ENCODE peak calls at places on chromosomes 12 and 14, in nine cellular contexts. M, W, E, V, K, Q, O, B and H are unnamed samples.

GRCh38 chr12:46661161-46661845 is 164.5 kb downstream of the SLC38A4 start:
- DNase-seq in K (no peak), O (peak), Q (peak), E (no peak), M (no peak), W (no peak), V (no peak), B (no peak), H (no peak)

GRCh38 chr12:19546027-19546426 is 106.7 kb downstream of the AEBP2 start:
- DNase-seq in E (no peak), Q (no peak), O (no peak), W (no peak), B (peak), M (no peak), K (no peak), V (no peak), H (no peak)

GRCh38 chr14:85058170-85058569 is 471.8 kb upstream of the FLRT2 start:
- DNase-seq in O (peak), E (no peak), B (no peak), V (no peak), Q (no peak), W (no peak), M (no peak), K (no peak), H (no peak)

GRCh38 chr14:75476274-75476995 is 45.8 kb upstream of the BATF start:
- DNase-seq in O (peak), V (peak), M (peak), E (no peak), K (no peak), B (peak), Q (no peak), W (no peak), H (no peak)

GRCh38 chr12:96803969-96804368 is 103.1 kb upstream of the NEDD1 start:
- DNase-seq in V (no peak), O (no peak), K (no peak), B (no peak), E (no peak), Q (no peak), W (no peak), M (no peak), H (no peak)

GRCh38 chr14:85308531-85309300 is 221.2 kb upstream of the FLRT2 start:
- DNase-seq in W (no peak), K (no peak), E (no peak), B (no peak), Q (no peak), O (no peak), M (no peak), V (no peak), H (no peak)

GRCh38 chr12:40942326-40942725 is 245.8 kb upstream of the PDZRN4 start:
- DNase-seq in W (no peak), O (peak), E (no peak), V (no peak), B (no peak), M (no peak), Q (no peak), K (no peak), H (no peak)

GRCh38 chr12:69348162-69348938 is at the start of gene LYZ:
- DNase-seq in O (no peak), B (no peak), K (no peak), E (peak), Q (no peak), M (no peak), V (no peak), W (no peak), H (no peak)

GRCh38 chr12:31965090-31965489 is 5.9 kb downstream of the RESF1 start:
- DNase-seq in W (peak), Q (no peak), M (no peak), V (no peak), B (no peak), E (no peak), K (no peak), O (no peak), H (no peak)

GRCh38 chr14:49959822-49960408 is 67.0 kb downstream of the ARF6 start:
- DNase-seq in B (no peak), K (no peak), O (no peak), Q (no peak), V (no peak), W (peak), E (no peak), M (peak), H (no peak)

GRCh38 chr12:124028560-124028935 is 55.5 kb downstream of the ZNF664 start:
- DNase-seq in K (no peak), E (no peak), Q (no peak), O (no peak), V (no peak), B (no peak), M (no peak), W (no peak), H (no peak)

GRCh38 chr14:106883218-106883692 is 1356.9 kb downstream of the TMEM121 start:
- DNase-seq in V (peak), E (no peak), M (no peak), O (no peak), B (no peak), Q (no peak), W (peak), K (no peak), H (no peak)

GRCh38 chr12:108566452-108566851 is 4.1 kb downstream of the ISCU start:
- DNase-seq in B (no peak), E (no peak), Q (no peak), W (no peak), V (no peak), M (no peak), K (no peak), O (no peak), H (no peak)

GRCh38 chr12:44875417-44875953 is 630 bp downstream of the NELL2 start:
- DNase-seq in V (no peak), K (no peak), M (no peak), E (no peak), Q (peak), W (no peak), B (no peak), O (no peak), H (peak)

GRCh38 chr12:79347852-79348251 is 342.9 kb downstream of the PAWR start:
- DNase-seq in Q (no peak), K (no peak), O (no peak), V (no peak), B (no peak), E (no peak), M (no peak), W (no peak), H (no peak)

GRCh38 chr12:66537866-66538265 is 141.0 kb downstream of the GRIP1 start:
- DNase-seq in Q (no peak), K (no peak), E (no peak), O (no peak), B (no peak), V (no peak), W (no peak), M (no peak), H (no peak)

GRCh38 chr12:124906606-124907261 is 7.7 kb downstream of the UBC start:
- DNase-seq in E (peak), B (peak), O (peak), M (peak), V (peak), Q (peak), K (peak), W (no peak), H (no peak)

GRCh38 chr12:22543246-22544037 is 900 bp downstream of the C2CD5 start:
- DNase-seq in O (peak), V (no peak), Q (peak), W (peak), K (peak), B (peak), M (peak), E (no peak), H (peak)

GRCh38 chr12:66708704-66709443 is 30.0 kb upstream of the GRIP1 start:
- DNase-seq in O (peak), W (no peak), Q (no peak), E (no peak), V (no peak), B (no peak), K (no peak), M (no peak), H (no peak)

GRCh38 chr14:89429206-89430091 is 12.4 kb upstream of the FOXN3 start:
- DNase-seq in W (peak), M (peak), E (no peak), Q (no peak), B (peak), K (no peak), O (peak), V (peak), H (no peak)

GRCh38 chr14:87503711-87504110 is 489.3 kb downstream of the GALC start:
- DNase-seq in O (no peak), M (no peak), E (no peak), V (no peak), K (no peak), B (no peak), Q (no peak), W (no peak), H (no peak)

GRCh38 chr12:69247253-69248018 is 8.1 kb downstream of the CPSF6 start:
- DNase-seq in E (no peak), V (no peak), K (no peak), O (no peak), Q (no peak), W (no peak), B (no peak), M (no peak), H (no peak)